ENCODE peak calls at places on chromosomes 4 and X, in five cellular contexts. F is HCT116, A is MM.1S, L is endothelial cell of umbilical vein, E is astrocyte. I is an unnamed sample.

GRCh38 chrX:70476166-70476933 is 31.7 kb downstream of the DLG3 start:
- DNase-seq in E (no peak), A (no peak), L (no peak), F (no peak), I (no peak)

GRCh38 chrX:103170216-103170615 is 44.7 kb upstream of the BEX4 start:
- DNase-seq in A (no peak), E (peak; percentile 8), L (peak; percentile 9), F (no peak), I (no peak)

GRCh38 chr4:127140306-127140705 is 492.5 kb upstream of the INTU start:
- DNase-seq in A (no peak), L (no peak), E (peak; percentile 44), F (no peak), I (no peak)

GRCh38 chr4:4507403-4507802 is 34.4 kb downstream of the STX18 start:
- DNase-seq in E (no peak), A (no peak), L (no peak), F (no peak), I (no peak)

GRCh38 chr4:6451309-6451708 is 21.1 kb downstream of the PPP2R2C start:
- DNase-seq in E (no peak), A (no peak), F (no peak), L (no peak), I (no peak)

GRCh38 chrX:65900850-65901844 is 138.7 kb downstream of the VSIG4 start:
- DNase-seq in L (no peak), A (no peak), F (no peak), E (no peak), I (no peak)

GRCh38 chr4:38145741-38146140 is 185.5 kb downstream of the PTTG2 start:
- DNase-seq in L (no peak), A (no peak), F (no peak), E (peak; percentile 88), I (no peak)

GRCh38 chr4:48645225-48645794 is 134.8 kb downstream of the FRYL start:
- DNase-seq in F (no peak), L (no peak), A (no peak), E (peak; percentile 16), I (no peak)

GRCh38 chrX:149652232-149652981 is 20.8 kb upstream of the TMEM185A start:
- DNase-seq in L (no peak), E (no peak), F (no peak), A (no peak), I (peak; percentile 21)

GRCh38 chr4:101972791-101973190 is 182.3 kb downstream of the BANK1 start:
- DNase-seq in E (no peak), L (no peak), F (no peak), A (peak; percentile 26), I (no peak)

GRCh38 chr4:46442963-46443362 is 53.0 kb upstream of the GABRA2 start:
- DNase-seq in A (no peak), L (no peak), F (no peak), E (no peak), I (no peak)

GRCh38 chr4:139014391-139015268 is 951 bp upstream of the NOCT start:
- DNase-seq in L (peak; percentile 98), E (peak; percentile 97), F (peak; percentile 85), A (peak; percentile 32), I (peak; percentile 52)

GRCh38 chrX:71618303-71618721 is at the start of gene CXCR3:
- DNase-seq in E (peak; percentile 40), L (no peak), A (peak; percentile 88), F (no peak), I (no peak)

GRCh38 chr4:77040265-77040664 is 35.5 kb downstream of the CCNI start:
- DNase-seq in E (peak; percentile 77), L (peak; percentile 45), A (no peak), F (no peak), I (no peak)

GRCh38 chr4:117137143-117137542 is 51.8 kb upstream of the TRAM1L1 start:
- DNase-seq in F (peak; percentile 50), L (peak; percentile 15), E (peak; percentile 92), A (no peak), I (peak; percentile 17)

GRCh38 chr4:170071196-170071595 is 18.6 kb downstream of the AADAT start:
- DNase-seq in F (no peak), A (no peak), L (no peak), E (no peak), I (no peak)

GRCh38 chr4:152936446-152937279 is 540 bp downstream of the FHDC1 start:
- DNase-seq in A (peak; percentile 12), F (no peak), E (peak; percentile 27), L (peak; percentile 21), I (no peak)

GRCh38 chr4:80918004-80918403 is 112.5 kb upstream of the BMP3 start:
- DNase-seq in E (no peak), L (no peak), A (no peak), F (no peak), I (peak; percentile 34)

GRCh38 chrX:43551590-43551989 is 104.5 kb upstream of the MAOA start:
- DNase-seq in A (no peak), L (no peak), F (no peak), E (no peak), I (no peak)

GRCh38 chrX:81662381-81662780 is 460.5 kb downstream of the SH3BGRL start:
- DNase-seq in A (no peak), L (no peak), E (peak; percentile 34), F (no peak), I (no peak)

GRCh38 chr4:95547708-95548471 is 883 bp downstream of the UNC5C start:
- DNase-seq in A (no peak), F (no peak), E (peak; percentile 37), L (peak; percentile 27), I (no peak)

GRCh38 chrX:49292400-49293362 is 10.8 kb upstream of the GAGE10 start:
- DNase-seq in F (no peak), A (no peak), E (no peak), L (no peak), I (no peak)
- H2AFZ ChIP-seq in F (no peak overlapping the region), A (no peak overlapping the region), E (no peak overlapping the region), L (no peak overlapping the region), I (no peak overlapping the region)

GRCh38 chr4:106240699-106241098 is 75.3 kb downstream of the TBCK start:
- DNase-seq in A (no peak), L (no peak), E (no peak), F (no peak), I (no peak)

DNA sequence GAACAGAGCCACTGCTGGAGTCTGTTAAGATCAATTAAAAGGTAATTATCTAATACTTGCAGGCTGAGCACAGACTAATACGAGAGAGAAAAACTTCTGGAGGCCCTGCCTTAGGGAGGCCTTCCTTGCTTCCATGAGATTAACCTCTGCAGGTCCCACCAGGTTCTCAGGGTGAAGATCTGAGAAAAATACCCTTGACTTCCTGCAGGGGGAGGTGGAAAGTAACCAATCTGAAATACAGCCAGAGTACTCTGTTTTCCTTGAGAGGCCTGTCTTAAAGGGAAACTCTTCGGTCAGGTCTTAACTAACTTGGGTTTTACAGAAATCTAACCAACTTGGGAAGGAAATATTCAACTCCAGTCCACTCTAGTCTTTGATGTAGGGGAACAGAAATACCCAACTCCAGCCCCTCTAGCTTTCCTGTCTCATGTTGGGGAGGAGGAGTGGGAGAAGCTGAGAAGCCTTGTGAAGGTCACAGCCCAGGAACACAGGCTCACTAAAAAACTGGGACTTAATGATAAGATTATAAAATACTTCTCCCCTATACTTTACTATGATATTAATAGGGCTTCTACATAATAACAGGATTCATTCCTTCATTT is 77.1 kb downstream of the TBCK start:
- DNase-seq in A (peak; percentile 41), E (peak; percentile 14), F (peak; percentile 27), L (peak; percentile 40), I (peak; percentile 1)
- H3K27ac ChIP-seq in A (no peak overlapping the region), E (no peak overlapping the region), F (no peak overlapping the region), L (no peak overlapping the region), I (no peak overlapping the region)

DNA sequence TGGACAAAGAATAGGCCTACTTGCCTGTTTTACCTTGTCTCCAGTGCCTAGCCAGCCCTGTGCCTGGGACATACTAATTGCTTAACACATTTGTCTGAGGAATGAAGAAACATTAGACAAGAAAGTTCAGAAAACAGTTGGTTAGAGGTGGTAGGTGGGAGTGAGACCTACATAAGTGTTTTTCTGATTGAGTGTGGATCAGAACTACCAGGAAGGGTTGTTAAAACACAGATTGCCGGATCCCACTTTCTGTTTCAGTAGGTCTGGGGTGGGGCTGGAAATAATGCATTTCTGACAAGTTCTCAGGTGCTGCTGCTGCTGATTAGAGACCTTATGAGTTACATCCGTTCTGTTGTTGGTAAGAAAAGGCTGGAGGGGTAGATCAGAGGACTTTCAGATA is 5.7 kb upstream of the JADE1 start:
- DNase-seq in A (peak; percentile 79), L (no peak), F (no peak), E (no peak), I (no peak)
- H2AFZ ChIP-seq in A (peak overlapping the region; percentile 76), L (no peak overlapping the region), F (no peak overlapping the region), E (no peak overlapping the region), I (no peak overlapping the region)

GRCh38 chr4:1758306-1759121 is 34.6 kb upstream of the FGFR3 start:
- DNase-seq in E (no peak), F (no peak), L (no peak), A (no peak), I (no peak)
- H3K27ac ChIP-seq in E (no peak overlapping the region), F (no peak overlapping the region), L (no peak overlapping the region), A (no peak overlapping the region), I (no peak overlapping the region)

DNA sequence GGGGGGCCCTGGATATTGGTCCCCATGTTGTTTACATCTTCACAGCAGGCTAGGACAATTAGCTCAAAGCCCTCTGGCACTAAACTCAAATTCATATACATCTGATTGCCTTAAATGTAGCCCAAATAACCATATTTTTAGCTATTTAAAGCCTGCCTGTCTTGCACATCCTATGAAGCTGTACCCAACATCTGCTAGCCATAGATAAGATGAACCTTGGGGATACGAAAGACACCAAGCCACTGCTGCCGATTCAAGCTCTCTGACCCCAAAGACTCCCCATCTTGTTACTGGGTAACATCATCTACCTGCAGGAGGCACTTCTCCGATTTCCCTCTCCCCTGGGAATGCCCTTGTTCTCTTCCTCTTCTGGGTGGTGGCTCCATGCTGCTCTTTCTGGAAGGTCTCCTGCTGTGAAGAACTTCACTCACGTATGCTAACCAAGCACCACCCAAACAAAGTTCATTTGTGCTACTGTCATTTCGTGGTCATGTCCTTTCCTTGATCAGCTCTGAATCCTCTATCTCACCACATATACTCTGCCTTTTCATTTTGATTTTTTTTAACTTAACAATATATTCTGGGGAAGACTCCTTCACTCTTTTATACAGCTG is 107.7 kb upstream of the ATXN3L start:
- DNase-seq in E (no peak), L (peak; percentile 1), A (no peak), F (no peak), I (no peak)
- H2AFZ ChIP-seq in E (no peak overlapping the region), L (peak overlapping the region; percentile 51), A (no peak overlapping the region), F (peak overlapping the region; percentile 26), I (peak overlapping the region; percentile 17)

DNA sequence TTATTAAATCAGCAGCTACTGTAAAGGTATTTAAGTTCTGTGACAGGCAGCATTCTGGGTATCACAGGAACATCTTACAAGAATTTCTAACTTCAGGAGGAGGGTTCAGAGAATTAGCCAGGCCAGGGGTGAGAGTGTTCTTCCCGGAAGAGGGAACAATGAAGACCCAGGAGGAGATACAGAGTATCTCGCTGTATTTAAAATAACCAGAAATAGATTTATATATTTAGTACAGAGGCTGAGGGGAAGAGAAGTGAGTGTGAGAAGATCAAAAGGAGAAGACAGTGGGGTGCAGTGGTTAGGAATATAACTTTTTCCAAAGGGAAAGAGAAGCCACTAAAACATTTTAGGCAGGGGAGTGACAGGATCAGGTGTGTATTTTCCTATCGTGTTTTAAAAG is 186.8 kb downstream of the RAPGEF2 start:
- DNase-seq in A (no peak), E (no peak), L (no peak), F (no peak), I (no peak)
- H3K27ac ChIP-seq in A (no peak overlapping the region), E (no peak overlapping the region), L (no peak overlapping the region), F (no peak overlapping the region), I (no peak overlapping the region)

I was measured in PC-9.